ENCODE peak calls at places on chromosome 5, in six cellular contexts. W, Y, N, U, M and P are unnamed samples.

GRCh38 chr5:97501965-97502305 is 318.9 kb upstream of the RIOK2 start:
- ATAC-seq in U (no peak), W (no peak), Y (no peak), M (no peak), N (no peak), P (peak)

GRCh38 chr5:33330416-33330815 is 110.3 kb upstream of the TARS1 start:
- ATAC-seq in N (no peak), Y (no peak), U (no peak), W (no peak), M (no peak), P (no peak)

GRCh38 chr5:104186100-104186499 is 623.5 kb upstream of the NUDT12 start:
- ATAC-seq in U (no peak), W (no peak), N (no peak), Y (no peak), M (no peak), P (no peak)

GRCh38 chr5:157130933-157131332 is 11.7 kb downstream of the MED7 start:
- ATAC-seq in M (no peak), N (peak), W (no peak), Y (peak), U (no peak), P (no peak)

GRCh38 chr5:5078009-5078897 is 61.9 kb upstream of the ADAMTS16 start:
- ATAC-seq in N (peak), W (no peak), Y (no peak), U (peak), M (no peak), P (no peak)

GRCh38 chr5:151903243-151903653 is 21.4 kb downstream of the GLRA1 start:
- ATAC-seq in N (no peak), W (no peak), M (no peak), U (no peak), Y (peak), P (no peak)

GRCh38 chr5:53303105-53303504 is 177.3 kb upstream of the FST start:
- ATAC-seq in Y (no peak), U (no peak), M (no peak), W (no peak), N (no peak), P (peak)

GRCh38 chr5:109852371-109853160 is 162.8 kb downstream of the MAN2A1 start:
- ATAC-seq in Y (no peak), W (no peak), U (no peak), N (no peak), M (no peak), P (no peak)

GRCh38 chr5:56666901-56667300 is 148.4 kb upstream of the MAP3K1 start:
- ATAC-seq in M (no peak), W (no peak), N (no peak), U (no peak), Y (no peak), P (peak)

GRCh38 chr5:173895766-173896165 is 7.6 kb downstream of the CPEB4 start:
- ATAC-seq in W (no peak), M (no peak), N (no peak), Y (no peak), U (no peak), P (no peak)

GRCh38 chr5:88226881-88227450 is 41.7 kb downstream of the TMEM161B start:
- ATAC-seq in U (no peak), M (no peak), W (no peak), Y (no peak), N (no peak), P (no peak)

GRCh38 chr5:88956416-88956815 is 73.4 kb upstream of the MEF2C start:
- ATAC-seq in M (no peak), W (no peak), U (no peak), N (no peak), Y (no peak), P (no peak)

GRCh38 chr5:79729686-79730085 is 40.0 kb downstream of the CMYA5 start:
- ATAC-seq in Y (no peak), M (no peak), U (no peak), W (no peak), N (no peak), P (no peak)

GRCh38 chr5:151264113-151264512 is 11.1 kb downstream of the GM2A start:
- ATAC-seq in U (peak), N (peak), Y (peak), W (peak), M (no peak), P (peak)

GRCh38 chr5:80150731-80151130 is 105.1 kb downstream of the SERINC5 start:
- ATAC-seq in Y (no peak), W (no peak), N (no peak), U (no peak), M (no peak), P (no peak)

GRCh38 chr5:32511778-32512374 is 67.3 kb upstream of the ZFR start:
- ATAC-seq in U (peak), M (no peak), N (no peak), W (no peak), Y (peak), P (no peak)

GRCh38 chr5:126645132-126645531 is 44.4 kb downstream of the PHAX start:
- ATAC-seq in M (no peak), W (no peak), Y (no peak), N (no peak), U (no peak), P (no peak)

GRCh38 chr5:88862547-88863175 is 20.3 kb downstream of the MEF2C start:
- ATAC-seq in Y (no peak), U (no peak), N (no peak), M (no peak), W (no peak), P (no peak)

GRCh38 chr5:135242496-135243193 is 156.4 kb downstream of the MACROH2A1 start:
- ATAC-seq in W (no peak), U (no peak), N (no peak), M (no peak), Y (no peak), P (peak)

GRCh38 chr5:66241136-66241825 is 97.2 kb downstream of the SREK1 start:
- ATAC-seq in U (peak), W (no peak), M (no peak), N (peak), Y (no peak), P (no peak)

GRCh38 chr5:97151370-97151769 is 9.0 kb upstream of the LIX1 start:
- ATAC-seq in W (no peak), Y (peak), N (no peak), U (no peak), M (no peak), P (no peak)

GRCh38 chr5:32042571-32042970 is 131.5 kb downstream of the GOLPH3 start:
- ATAC-seq in M (no peak), U (no peak), W (no peak), Y (no peak), N (no peak), P (peak)

GRCh38 chr5:133032852-133033742 is 6.7 kb upstream of the ZCCHC10 start:
- ATAC-seq in W (no peak), U (peak), M (no peak), Y (peak), N (peak), P (no peak)

GRCh38 chr5:73198833-73199592 is 26.0 kb downstream of the TMEM174 start:
- ATAC-seq in M (no peak), W (no peak), U (no peak), N (no peak), Y (no peak), P (no peak)

GRCh38 chr5:119033135-119033534 is 37.8 kb upstream of the DMXL1 start:
- ATAC-seq in U (no peak), N (no peak), W (no peak), M (no peak), Y (no peak), P (no peak)

GRCh38 chr5:102681403-102681983 is 73.6 kb upstream of the PAM start:
- ATAC-seq in M (peak), Y (peak), N (peak), U (peak), W (peak), P (no peak)

GRCh38 chr5:148179234-148179824 is 11.0 kb downstream of the SPINK14 start:
- ATAC-seq in Y (peak), U (peak), W (peak), M (no peak), N (peak), P (no peak)

GRCh38 chr5:168870914-168871313 is 291.7 kb upstream of the PANK3 start:
- ATAC-seq in W (no peak), Y (no peak), U (no peak), M (no peak), N (no peak), P (no peak)

GRCh38 chr5:168867271-168867670 is 288.1 kb upstream of the PANK3 start:
- ATAC-seq in Y (no peak), W (no peak), U (no peak), N (no peak), M (no peak), P (no peak)

GRCh38 chr5:168872246-168872645 is 293.1 kb upstream of the PANK3 start:
- ATAC-seq in Y (no peak), N (no peak), W (no peak), M (no peak), U (no peak), P (no peak)

GRCh38 chr5:168865973-168866372 is 286.8 kb upstream of the PANK3 start:
- ATAC-seq in Y (no peak), N (no peak), U (no peak), W (no peak), M (no peak), P (no peak)

GRCh38 chr5:168869615-168870227 is 290.6 kb upstream of the PANK3 start:
- ATAC-seq in U (no peak), M (no peak), Y (no peak), W (no peak), N (no peak), P (no peak)
- TF ChIP-seq POLR2AphosphoS5 in U (no peak), M (no peak), Y (no peak), W (no peak), N (no peak), P (no peak)

GRCh38 chr5:75275736-75276135 is 39.1 kb upstream of the ANKRD31 start:
- ATAC-seq in Y (no peak), W (no peak), M (no peak), U (no peak), N (no peak), P (no peak)

GRCh38 chr5:75282581-75282980 is 45.9 kb upstream of the ANKRD31 start:
- ATAC-seq in W (no peak), N (no peak), M (no peak), Y (no peak), U (no peak), P (no peak)

GRCh38 chr5:75277463-75277862 is 40.8 kb upstream of the ANKRD31 start:
- ATAC-seq in M (no peak), N (no peak), W (peak), U (no peak), Y (no peak), P (no peak)

GRCh38 chr5:75281716-75282465 is 45.2 kb upstream of the ANKRD31 start:
- ATAC-seq in Y (peak), U (peak), M (no peak), W (peak), N (no peak), P (no peak)

GRCh38 chr5:75279324-75279723 is 42.6 kb upstream of the ANKRD31 start:
- ATAC-seq in N (no peak), U (no peak), M (no peak), Y (no peak), W (no peak), P (no peak)
- TF ChIP-seq CTCF in N (no peak), U (no peak), M (no peak), Y (no peak), W (no peak), P (no peak)

DNA sequence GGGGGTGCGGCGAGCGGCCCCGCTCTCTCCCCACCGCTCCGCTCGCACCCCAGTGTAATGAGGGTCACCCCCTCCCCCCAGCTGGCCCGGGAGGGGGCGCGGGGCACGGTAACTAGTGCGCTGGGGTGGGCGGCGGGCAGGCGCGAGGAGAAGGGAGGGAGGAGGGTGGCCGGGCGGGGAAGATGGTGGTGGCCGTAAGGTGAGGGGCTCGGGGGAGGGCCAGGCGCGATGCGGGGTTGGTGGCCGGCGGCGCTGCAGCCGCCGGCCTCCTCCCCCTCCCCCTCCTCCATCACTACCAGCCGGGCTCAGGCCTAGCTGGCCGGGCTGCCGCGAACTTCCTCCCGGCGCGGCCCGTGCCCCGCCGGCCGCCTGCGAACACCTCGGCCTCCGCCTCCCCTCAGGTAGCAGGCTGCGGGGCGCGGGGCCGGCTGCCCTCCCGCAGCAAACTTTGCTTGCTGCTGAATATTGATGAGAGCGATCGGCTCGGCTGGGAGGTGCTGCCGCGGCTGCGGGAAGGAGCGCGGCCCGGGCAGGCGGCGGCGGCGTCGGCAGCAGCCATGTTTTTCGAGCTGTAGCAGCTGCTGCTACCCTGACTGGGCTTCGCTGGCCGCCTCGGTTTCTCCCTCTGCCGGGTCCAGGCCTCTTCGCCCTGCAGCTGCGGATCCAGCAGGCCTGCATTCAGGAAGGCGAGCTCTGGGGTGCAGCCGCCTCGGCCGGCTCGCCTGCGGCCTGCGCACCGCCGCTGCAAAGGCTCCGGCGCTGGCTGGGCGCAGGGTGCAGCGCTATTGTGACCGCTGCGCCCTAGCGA is 476 bp downstream of the NSD1 start:
- ATAC-seq in N (peak), U (peak), M (peak), Y (peak), W (peak), P (peak)
- TF ChIP-seq POLR2A in N (peak), U (no peak), M (peak), Y (peak), W (no peak), P (no peak)

GRCh38 chr5:144036476-144036875 is 134.0 kb downstream of the YIPF5 start:
- ATAC-seq in W (no peak), N (no peak), M (no peak), U (no peak), Y (no peak), P (no peak)
- TF ChIP-seq POLR2AphosphoS5 in W (no peak), N (no peak), M (no peak), U (no peak), Y (no peak), P (no peak)

GRCh38 chr5:167582263-167582662 is 709.2 kb upstream of the WWC1 start:
- ATAC-seq in W (no peak), N (no peak), U (no peak), M (no peak), Y (no peak), P (no peak)

GRCh38 chr5:167592114-167592513 is 699.3 kb upstream of the WWC1 start:
- ATAC-seq in N (no peak), W (no peak), M (no peak), Y (no peak), U (no peak), P (no peak)

GRCh38 chr5:167585184-167585583 is 706.3 kb upstream of the WWC1 start:
- ATAC-seq in W (no peak), N (no peak), Y (no peak), U (peak), M (no peak), P (no peak)

GRCh38 chr5:167582916-167583315 is 708.5 kb upstream of the WWC1 start:
- ATAC-seq in Y (no peak), M (no peak), W (no peak), U (no peak), N (no peak), P (no peak)

DNA sequence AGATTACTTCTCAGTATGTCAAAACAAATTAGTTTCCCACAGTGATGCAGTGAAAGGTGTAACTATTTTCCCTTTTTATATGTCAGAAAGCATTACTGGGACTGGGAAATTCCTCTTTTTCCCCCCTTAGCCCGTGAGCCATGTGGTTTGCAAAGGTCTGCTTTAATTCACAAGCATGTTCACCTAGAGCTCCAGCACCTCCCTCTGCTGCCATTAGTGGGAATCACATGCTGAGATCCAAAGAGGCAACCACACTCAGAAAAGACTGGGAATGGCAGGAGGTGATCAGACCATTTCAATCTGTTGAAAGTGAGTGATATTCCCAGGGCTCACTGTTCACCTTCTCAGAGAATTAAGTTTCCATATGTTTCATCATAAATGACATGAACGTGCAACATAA is 703.7 kb upstream of the WWC1 start:
- ATAC-seq in W (peak), Y (no peak), M (no peak), U (peak), N (no peak), P (no peak)
- TF ChIP-seq CTCF in W (peak), Y (no peak), M (no peak), U (peak), N (no peak), P (no peak)

GRCh38 chr5:160397492-160397891 is 2.4 kb downstream of the FAM200C start:
- ATAC-seq in Y (no peak), N (no peak), W (no peak), U (no peak), M (no peak), P (no peak)

GRCh38 chr5:160395111-160395510 is 4.7 kb downstream of the FAM200C start:
- ATAC-seq in W (no peak), M (no peak), N (no peak), Y (no peak), U (no peak), P (no peak)

GRCh38 chr5:160398806-160399205 is 1.0 kb downstream of the FAM200C start:
- ATAC-seq in M (no peak), W (no peak), N (no peak), U (no peak), Y (no peak), P (no peak)

DNA sequence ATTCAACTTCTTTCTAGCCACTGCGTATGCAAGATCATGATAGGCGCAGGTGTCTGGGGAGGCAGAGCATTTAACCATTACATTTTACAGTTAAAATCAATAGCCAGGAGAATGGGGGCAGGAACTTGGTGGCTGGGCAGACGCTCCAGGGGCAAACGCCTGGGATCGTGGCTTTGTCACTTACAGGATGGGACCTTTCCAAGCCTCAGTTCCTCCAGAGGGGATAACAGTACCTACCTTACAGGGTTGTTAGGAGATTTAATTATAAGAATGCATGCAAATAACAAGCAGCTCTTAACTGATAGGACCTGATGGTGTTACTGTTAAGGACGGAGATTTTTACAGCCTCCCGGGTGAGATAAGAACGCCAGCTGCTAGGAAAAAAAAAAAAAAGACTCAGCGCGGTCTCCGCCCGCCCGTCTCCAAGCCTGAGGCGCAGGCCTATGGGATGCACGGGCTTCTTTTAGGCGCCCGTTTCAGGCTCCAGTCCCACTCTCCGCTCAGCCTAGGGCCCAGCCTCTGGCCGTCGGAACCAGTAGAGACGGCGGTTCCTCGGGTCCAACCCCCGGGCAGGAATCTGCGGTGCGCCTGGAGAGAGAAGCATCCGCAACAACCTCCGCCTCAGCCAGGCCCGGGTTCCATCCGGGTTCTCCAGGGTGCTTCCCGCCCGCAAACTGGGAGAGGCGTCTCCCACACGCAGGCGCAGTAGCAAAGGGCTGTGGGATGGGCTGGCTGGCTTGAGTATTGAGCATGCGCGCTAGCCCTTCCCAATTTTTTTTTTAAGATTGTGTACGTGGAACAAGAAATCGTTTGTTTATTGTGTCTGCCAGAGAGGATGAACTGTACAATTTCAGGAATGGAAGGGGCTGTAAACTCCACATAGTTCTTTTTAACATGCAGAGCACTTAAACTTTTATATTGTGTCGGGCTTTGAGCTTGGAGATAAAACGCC is at the start of gene FAM200C:
- ATAC-seq in Y (peak), N (peak), M (peak), U (peak), W (peak), P (peak)
- TF ChIP-seq POLR2A in Y (peak), N (peak), M (peak), U (peak), W (peak), P (peak)